ENCODE peak calls at places on chromosome 5, in four cellular contexts. W, E, A and I are unnamed samples. For H3K9me3 and H3K4me1, the result is how much of the 10 kb centered on the place peaks cover.

GRCh38 chr5:54693936-54694510 is 176.5 kb downstream of the SNX18 start:
- DNase-seq in E (no peak), A (no peak), W (no peak), I (no peak)

GRCh38 chr5:132363431-132364112 is 5.9 kb upstream of the SLC22A5 start:
- DNase-seq in E (no peak), W (peak), A (no peak), I (no peak)

GRCh38 chr5:78533356-78533755 is 115.2 kb downstream of the LHFPL2 start:
- DNase-seq in W (no peak), A (no peak), E (no peak), I (no peak)

GRCh38 chr5:40308867-40309266 is 370.8 kb upstream of the PTGER4 start:
- DNase-seq in E (no peak), A (no peak), W (no peak), I (no peak)

GRCh38 chr5:133519191-133519590 is 93.2 kb downstream of the FSTL4 start:
- DNase-seq in A (no peak), W (no peak), E (no peak), I (peak)

GRCh38 chr5:107361945-107362344 is 308.8 kb downstream of the EFNA5 start:
- DNase-seq in A (no peak), E (no peak), W (no peak), I (no peak)

GRCh38 chr5:6573651-6574101 is 59.2 kb downstream of the NSUN2 start:
- DNase-seq in W (no peak), A (no peak), E (no peak), I (peak)

GRCh38 chr5:178551468-178551867 is 38.7 kb downstream of the COL23A1 start:
- DNase-seq in E (no peak), W (no peak), A (no peak), I (no peak)

GRCh38 chr5:7814816-7815215 is 36.1 kb downstream of the CFAP90 start:
- DNase-seq in A (no peak), E (no peak), W (no peak), I (no peak)

GRCh38 chr5:89418821-89419085 is 535.8 kb upstream of the MEF2C start:
- DNase-seq in E (no peak), W (no peak), A (no peak), I (no peak)

GRCh38 chr5:113900831-113901230 is 387.3 kb downstream of the YTHDC2 start:
- DNase-seq in A (no peak), E (no peak), W (no peak), I (no peak)

GRCh38 chr5:115568668-115569067 is 24.1 kb upstream of the FEM1C start:
- DNase-seq in A (no peak), E (no peak), W (no peak), I (no peak)

GRCh38 chr5:149429839-149430721 is 51.0 kb upstream of the IL17B start:
- DNase-seq in E (no peak), A (no peak), W (peak), I (no peak)

GRCh38 chr5:176731506-176732192 is 78.7 kb upstream of the UNC5A start:
- DNase-seq in E (no peak), A (no peak), W (no peak), I (no peak)

GRCh38 chr5:936149-937144 is 43.8 kb downstream of the TRIP13 start:
- DNase-seq in W (no peak), A (no peak), E (no peak), I (peak)

GRCh38 chr5:33180900-33181299 is 259.9 kb upstream of the TARS1 start:
- DNase-seq in W (peak), E (no peak), A (peak), I (no peak)

GRCh38 chr5:139638736-139639618 is 9.2 kb upstream of the CXXC5 start:
- DNase-seq in A (no peak), E (no peak), W (no peak), I (peak)

GRCh38 chr5:2909035-2909434 is 157.6 kb upstream of the IRX2 start:
- DNase-seq in E (no peak), W (no peak), A (no peak), I (peak)

GRCh38 chr5:72845889-72846288 is 29.4 kb downstream of the TNPO1 start:
- DNase-seq in W (no peak), A (no peak), E (no peak), I (no peak)

GRCh38 chr5:102975040-102975439 is 144.9 kb downstream of the GIN1 start:
- DNase-seq in W (no peak), A (no peak), E (no peak), I (no peak)

GRCh38 chr5:30438785-30439184 is 754.7 kb upstream of the CDH6 start:
- DNase-seq in W (no peak), A (no peak), E (no peak), I (no peak)

GRCh38 chr5:31238497-31238896 is 45.0 kb downstream of the CDH6 start:
- DNase-seq in A (no peak), W (no peak), E (no peak), I (no peak)

GRCh38 chr5:132053483-132053882 is 7.0 kb upstream of the IL3 start:
- DNase-seq in A (no peak), E (no peak), W (no peak), I (peak)

GRCh38 chr5:74161171-74161570 is 479.4 kb downstream of the ENC1 start:
- DNase-seq in A (no peak), E (no peak), W (no peak), I (no peak)

GRCh38 chr5:130549884-130550552 is 615.0 kb downstream of the HINT1 start:
- DNase-seq in W (no peak), A (peak), E (no peak), I (no peak)

GRCh38 chr5:100667021-100667671 is 132.0 kb downstream of the FAM174A start:
- DNase-seq in A (no peak), W (no peak), E (no peak), I (no peak)

GRCh38 chr5:33565304-33565703 is 124.5 kb downstream of the TARS1 start:
- DNase-seq in E (no peak), W (peak), A (no peak), I (no peak)

GRCh38 chr5:124823336-124823849 is 77.0 kb upstream of the ZNF608 start:
- DNase-seq in E (no peak), A (no peak), W (no peak), I (no peak)

GRCh38 chr5:144189800-144190429 is 19.2 kb downstream of the KCTD16 start:
- DNase-seq in A (no peak), W (no peak), E (no peak), I (no peak)

GRCh38 chr5:133947431-133947841 is 21.0 kb downstream of the C5orf15 start:
- DNase-seq in A (no peak), W (no peak), E (no peak), I (no peak)

GRCh38 chr5:178363501-178364325 is 131.1 kb upstream of the PHYKPL start:
- DNase-seq in W (no peak), A (no peak), E (no peak), I (no peak)

GRCh38 chr5:93589812-93590215 is 6.8 kb downstream of the NR2F1 start:
- DNase-seq in E (no peak), A (no peak), W (no peak), I (no peak)

GRCh38 chr5:88882321-88883038 is 504 bp downstream of the MEF2C start:
- DNase-seq in E (no peak), W (no peak), A (no peak), I (no peak)

GRCh38 chr5:137027758-137028157 is 471.4 kb downstream of the SPOCK1 start:
- DNase-seq in A (no peak), E (no peak), W (no peak), I (no peak)

GRCh38 chr5:141422742-141423291 is 2.0 kb downstream of the PCDHGA11 start:
- DNase-seq in W (no peak), E (no peak), A (no peak), I (no peak)
- H3K9me3 ChIP-seq in W (half or more), E (half or more), A (under half), I (half or more)

GRCh38 chr5:36364473-36364872 is 62.8 kb upstream of the RANBP3L start:
- DNase-seq in A (no peak), E (no peak), W (no peak), I (no peak)

GRCh38 chr5:36363776-36364175 is 62.1 kb upstream of the RANBP3L start:
- DNase-seq in W (no peak), A (no peak), E (no peak), I (no peak)

GRCh38 chr5:36360311-36360710 is 58.6 kb upstream of the RANBP3L start:
- DNase-seq in E (no peak), W (no peak), A (no peak), I (no peak)

GRCh38 chr5:36366883-36367282 is 65.2 kb upstream of the RANBP3L start:
- DNase-seq in E (no peak), A (no peak), W (no peak), I (no peak)

GRCh38 chr5:36363101-36363500 is 61.4 kb upstream of the RANBP3L start:
- DNase-seq in E (no peak), A (no peak), W (no peak), I (no peak)
- TF ChIP-seq CTCF in E (no peak), A (no peak), W (no peak), I (no peak)

GRCh38 chr5:36720688-36721087 is 114.3 kb downstream of the SLC1A3 start:
- DNase-seq in W (no peak), E (no peak), A (no peak), I (no peak)
- H3K4me1 ChIP-seq in W (under half), E (under half), A (under half), I (under half)

GRCh38 chr5:75192804-75193203 is 43.9 kb downstream of the ANKRD31 start:
- DNase-seq in E (no peak), A (no peak), W (no peak), I (no peak)
- H3K9me3 ChIP-seq in E (under half), A (under half), W (under half), I (under half)

DNA sequence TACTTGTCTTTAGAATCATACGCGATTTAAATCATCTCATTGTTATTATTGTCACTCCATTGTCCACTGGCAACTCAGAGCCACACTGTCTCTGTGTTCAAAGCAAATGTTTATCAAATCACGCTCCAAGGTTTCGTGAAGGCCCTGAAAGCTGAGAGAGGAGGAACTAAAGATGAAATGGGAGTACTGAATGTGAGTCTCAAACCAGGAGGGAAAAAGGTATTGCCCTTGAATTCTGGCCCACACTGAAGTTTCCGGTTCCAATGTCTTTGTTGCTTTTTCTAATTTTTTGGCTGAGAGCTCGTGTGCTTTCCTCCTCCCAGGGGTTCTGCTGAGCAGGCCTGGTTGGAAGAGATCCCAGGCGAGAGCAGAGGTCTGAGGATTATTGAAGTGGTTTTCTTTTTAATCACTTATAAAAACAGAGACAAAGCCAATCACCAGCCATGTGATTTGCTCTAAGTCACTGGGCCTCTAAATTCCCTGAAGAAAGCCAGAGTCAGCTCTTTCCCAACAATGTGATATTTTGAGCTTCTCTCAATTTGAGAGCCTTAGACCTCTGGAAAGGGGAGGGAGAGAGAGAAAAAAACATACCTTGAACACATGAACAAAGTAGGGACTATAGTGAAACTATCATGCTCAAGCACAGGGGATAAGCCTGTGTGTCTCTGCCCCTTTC is 420.8 kb upstream of the GRAMD2B start:
- DNase-seq in W (peak), A (no peak), E (peak), I (no peak)
- TF ChIP-seq CTCF in W (no peak), A (no peak), E (no peak), I (no peak)

GRCh38 chr5:10702911-10703491 is 58.0 kb downstream of the DAP start:
- DNase-seq in W (no peak), E (no peak), A (no peak), I (no peak)
- H3K4me1 ChIP-seq in W (under half), E (under half), A (under half), I (under half)

GRCh38 chr5:180018661-180019060 is 52.9 kb downstream of the RNF130 start:
- DNase-seq in W (no peak), E (no peak), A (no peak), I (no peak)
- H3K9me3 ChIP-seq in W (under half), E (under half), A (under half), I (under half)

DNA sequence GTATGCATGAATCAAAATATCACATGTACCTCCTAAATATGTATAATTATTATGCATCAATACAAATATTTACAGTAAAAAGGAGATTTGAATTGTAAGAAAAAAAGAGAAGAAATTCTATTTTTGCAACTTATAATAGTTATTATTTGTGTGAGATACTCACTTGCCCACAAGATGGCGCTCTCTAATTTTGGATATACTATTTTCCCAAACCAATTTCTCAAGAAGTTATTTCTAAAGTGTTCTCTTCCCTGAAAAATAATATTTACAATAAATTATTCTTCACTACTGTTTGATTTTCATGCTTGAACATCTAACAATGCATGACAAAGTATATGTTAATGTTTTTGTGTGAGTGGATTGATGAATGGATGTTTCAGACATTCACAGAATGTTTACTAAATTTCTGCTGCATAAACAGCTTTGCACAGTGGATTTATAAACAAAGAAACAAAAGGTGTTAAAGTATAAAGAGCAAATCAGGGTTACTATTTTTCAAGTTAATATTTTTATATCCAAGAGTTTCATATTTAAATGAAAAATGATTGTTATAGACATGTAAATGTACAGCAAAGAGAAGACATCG is 503.4 kb downstream of the PDE4D start:
- DNase-seq in W (peak), A (peak), E (no peak), I (no peak)
- TF ChIP-seq CTCF in W (peak), A (peak), E (peak), I (no peak)